ENCODE peak calls at places on chromosomes 12 and 14, in six cellular contexts. One of them, this sample, is unnamed.

GRCh38 chr12:12770262-12770661 is 15.2 kb upstream of the APOLD1 start:
- DNase-seq in GDM1: no peak
- DNase-seq in HT1080: no peak
- DNase-seq in bronchial epithelial cell: no peak
- DNase-seq in choroid plexus epithelial cell: no peak
- DNase-seq in GM23338: no peak
- DNase-seq in this sample: no peak

GRCh38 chr12:1882850-1883470 is 35.5 kb downstream of the CACNA2D4 start:
- DNase-seq in GM23338: no peak
- DNase-seq in HT1080: no peak
- DNase-seq in GDM1: no peak
- DNase-seq in choroid plexus epithelial cell: no peak
- DNase-seq in bronchial epithelial cell: no peak
- DNase-seq in this sample: no peak

GRCh38 chr14:61929651-61930050 is 167.4 kb downstream of the SNAPC1 start:
- DNase-seq in GDM1: no peak
- DNase-seq in GM23338: no peak
- DNase-seq in choroid plexus epithelial cell: no peak
- DNase-seq in bronchial epithelial cell: no peak
- DNase-seq in HT1080: no peak
- DNase-seq in this sample: no peak

GRCh38 chr12:64273527-64274403 is 51.7 kb upstream of the KICS2 start:
- DNase-seq in HT1080: peak
- DNase-seq in choroid plexus epithelial cell: peak
- DNase-seq in GDM1: no peak
- DNase-seq in GM23338: peak
- DNase-seq in bronchial epithelial cell: peak
- DNase-seq in this sample: no peak

GRCh38 chr12:108477055-108477880 is 37.8 kb upstream of the FICD start:
- DNase-seq in GDM1: no peak
- DNase-seq in bronchial epithelial cell: no peak
- DNase-seq in GM23338: no peak
- DNase-seq in HT1080: peak
- DNase-seq in choroid plexus epithelial cell: no peak
- DNase-seq in this sample: no peak

GRCh38 chr12:46722737-46723136 is 103.1 kb downstream of the SLC38A4 start:
- DNase-seq in bronchial epithelial cell: no peak
- DNase-seq in GDM1: no peak
- DNase-seq in HT1080: no peak
- DNase-seq in choroid plexus epithelial cell: peak
- DNase-seq in GM23338: no peak
- DNase-seq in this sample: no peak

GRCh38 chr12:63313139-63313538 is 162.1 kb upstream of the AVPR1A start:
- DNase-seq in choroid plexus epithelial cell: no peak
- DNase-seq in bronchial epithelial cell: no peak
- DNase-seq in GDM1: no peak
- DNase-seq in HT1080: no peak
- DNase-seq in GM23338: no peak
- DNase-seq in this sample: no peak

GRCh38 chr12:49585477-49586445 is 17.8 kb upstream of the MCRS1 start:
- DNase-seq in choroid plexus epithelial cell: no peak
- DNase-seq in HT1080: no peak
- DNase-seq in GM23338: no peak
- DNase-seq in bronchial epithelial cell: no peak
- DNase-seq in GDM1: no peak
- DNase-seq in this sample: no peak

GRCh38 chr12:29907486-29907885 is 123.7 kb upstream of the TMTC1 start:
- DNase-seq in choroid plexus epithelial cell: peak
- DNase-seq in GDM1: no peak
- DNase-seq in HT1080: peak
- DNase-seq in GM23338: no peak
- DNase-seq in bronchial epithelial cell: no peak
- DNase-seq in this sample: no peak

GRCh38 chr12:84619053-84619452 is 293.5 kb downstream of the SLC6A15 start:
- DNase-seq in bronchial epithelial cell: peak
- DNase-seq in HT1080: no peak
- DNase-seq in GDM1: no peak
- DNase-seq in choroid plexus epithelial cell: peak
- DNase-seq in GM23338: no peak
- DNase-seq in this sample: no peak

GRCh38 chr12:48380596-48380995 is 29.9 kb upstream of the ZNF641 start:
- DNase-seq in bronchial epithelial cell: peak
- DNase-seq in HT1080: peak
- DNase-seq in GDM1: no peak
- DNase-seq in choroid plexus epithelial cell: no peak
- DNase-seq in GM23338: no peak
- DNase-seq in this sample: no peak

GRCh38 chr14:75425443-75425842 is 2.4 kb upstream of the JDP2 start:
- DNase-seq in GM23338: no peak
- DNase-seq in GDM1: no peak
- DNase-seq in choroid plexus epithelial cell: no peak
- DNase-seq in bronchial epithelial cell: no peak
- DNase-seq in HT1080: no peak
- DNase-seq in this sample: no peak

GRCh38 chr14:64723691-64724577 is 19.7 kb downstream of the PLEKHG3 start:
- DNase-seq in bronchial epithelial cell: peak
- DNase-seq in HT1080: no peak
- DNase-seq in choroid plexus epithelial cell: no peak
- DNase-seq in GDM1: no peak
- DNase-seq in GM23338: no peak
- DNase-seq in this sample: no peak

GRCh38 chr12:108721824-108722223 is 9.5 kb downstream of the CORO1C start:
- DNase-seq in bronchial epithelial cell: no peak
- DNase-seq in GDM1: no peak
- DNase-seq in HT1080: no peak
- DNase-seq in GM23338: no peak
- DNase-seq in choroid plexus epithelial cell: no peak
- DNase-seq in this sample: no peak

GRCh38 chr12:88578821-88579518 is 1.3 kb downstream of the KITLG start:
- DNase-seq in bronchial epithelial cell: peak
- DNase-seq in GM23338: peak
- DNase-seq in HT1080: peak
- DNase-seq in GDM1: peak
- DNase-seq in choroid plexus epithelial cell: peak
- DNase-seq in this sample: no peak

GRCh38 chr14:103803661-103804060 is 43.7 kb downstream of the PPP1R13B start:
- DNase-seq in bronchial epithelial cell: peak
- DNase-seq in choroid plexus epithelial cell: peak
- DNase-seq in GM23338: no peak
- DNase-seq in HT1080: peak
- DNase-seq in GDM1: no peak
- DNase-seq in this sample: peak

GRCh38 chr14:47917344-47917954 is 242.0 kb upstream of the MDGA2 start:
- DNase-seq in choroid plexus epithelial cell: peak
- DNase-seq in GM23338: peak
- DNase-seq in bronchial epithelial cell: peak
- DNase-seq in HT1080: peak
- DNase-seq in GDM1: no peak
- DNase-seq in this sample: peak

GRCh38 chr12:30953257-30953656 is 26.7 kb downstream of the TSPAN11 start:
- DNase-seq in HT1080: no peak
- DNase-seq in GDM1: no peak
- DNase-seq in choroid plexus epithelial cell: no peak
- DNase-seq in GM23338: no peak
- DNase-seq in bronchial epithelial cell: peak
- DNase-seq in this sample: no peak

GRCh38 chr12:118980407-118981014 is 830 bp upstream of the SRRM4 start:
- DNase-seq in GM23338: peak
- DNase-seq in bronchial epithelial cell: no peak
- DNase-seq in HT1080: no peak
- DNase-seq in choroid plexus epithelial cell: no peak
- DNase-seq in GDM1: no peak
- DNase-seq in this sample: no peak

GRCh38 chr14:66284346-66284745 is 201.8 kb upstream of the CCDC196 start:
- DNase-seq in bronchial epithelial cell: peak
- DNase-seq in GDM1: no peak
- DNase-seq in HT1080: peak
- DNase-seq in choroid plexus epithelial cell: peak
- DNase-seq in GM23338: no peak
- DNase-seq in this sample: peak

GRCh38 chr12:71504471-71504852 is 64.9 kb downstream of the LGR5 start:
- DNase-seq in GM23338: no peak
- DNase-seq in bronchial epithelial cell: no peak
- DNase-seq in choroid plexus epithelial cell: peak
- DNase-seq in HT1080: no peak
- DNase-seq in GDM1: no peak
- DNase-seq in this sample: no peak

This sample was measured in NCI-H226.